ENCODE peak calls at places on chromosomes 7 and 10, in six cellular contexts. V, O, Q, H, Z and K are unnamed samples.

GRCh38 chr7:140360697-140361229 is 37.6 kb downstream of the SLC37A3 start:
- DNase-seq in V (no peak), Q (no peak), Z (no peak), H (no peak), O (no peak), K (no peak)

GRCh38 chr7:39228946-39229345 is 251.2 kb downstream of the POU6F2 start:
- DNase-seq in O (no peak), Q (no peak), H (no peak), V (no peak), Z (no peak), K (no peak)

GRCh38 chr10:95183451-95184230 is 10.4 kb upstream of the ACSM6 start:
- DNase-seq in H (peak; percentile 81), V (peak; percentile 68), O (peak; percentile 95), Q (peak; percentile 85), Z (peak; percentile 93), K (peak; percentile 27)

GRCh38 chr7:12553421-12553820 is 17.1 kb upstream of the SCIN start:
- DNase-seq in Q (no peak), H (no peak), O (no peak), V (no peak), Z (no peak), K (no peak)

GRCh38 chr7:13433946-13434345 is 555.5 kb downstream of the ETV1 start:
- DNase-seq in H (no peak), O (no peak), V (no peak), Q (no peak), Z (no peak), K (no peak)

GRCh38 chr10:131249238-131249956 is 62.1 kb downstream of the TCERG1L start:
- DNase-seq in Q (no peak), Z (no peak), O (no peak), H (no peak), V (no peak), K (no peak)

GRCh38 chr10:29067161-29067560 is 221.7 kb upstream of the LYZL1 start:
- DNase-seq in Z (no peak), O (no peak), Q (no peak), V (peak; percentile 15), H (peak; percentile 56), K (no peak)

GRCh38 chr10:73388228-73388627 is 25.6 kb downstream of the ANXA7 start:
- DNase-seq in V (no peak), O (no peak), Q (no peak), H (no peak), Z (no peak), K (no peak)

GRCh38 chr7:18140943-18141342 is 113.3 kb upstream of the PRPS1L1 start:
- DNase-seq in O (no peak), V (no peak), H (no peak), Q (no peak), Z (no peak), K (no peak)

GRCh38 chr7:157945401-157945800 is 608.6 kb downstream of the DNAJB6 start:
- DNase-seq in H (no peak), Z (no peak), Q (no peak), V (no peak), O (no peak), K (no peak)

GRCh38 chr7:132290021-132290420 is 286.2 kb downstream of the PLXNA4 start:
- DNase-seq in H (no peak), O (no peak), V (no peak), Z (no peak), Q (no peak), K (no peak)

GRCh38 chr10:69372126-69372980 is 44.4 kb downstream of the TACR2 start:
- DNase-seq in Q (no peak), O (no peak), V (peak; percentile 97), Z (no peak), H (no peak), K (no peak)

GRCh38 chr7:13656330-13656729 is 333.1 kb downstream of the ETV1 start:
- DNase-seq in Q (no peak), H (no peak), O (no peak), V (no peak), Z (no peak), K (no peak)

GRCh38 chr7:74318043-74318442 is 28.8 kb downstream of the CLIP2 start:
- DNase-seq in Q (no peak), V (no peak), O (no peak), Z (peak; percentile 58), H (no peak), K (no peak)

GRCh38 chr7:41732279-41733062 is 29.6 kb upstream of the INHBA start:
- DNase-seq in V (peak; percentile 54), Z (no peak), O (no peak), Q (no peak), H (peak; percentile 33), K (no peak)

GRCh38 chr10:76172020-76172419 is 740.6 kb downstream of the LRMDA start:
- DNase-seq in Z (no peak), V (no peak), O (no peak), H (no peak), Q (no peak), K (no peak)

GRCh38 chr7:102943425-102944169 is 30.8 kb downstream of the LRRC17 start:
- DNase-seq in O (no peak), Z (peak; percentile 10), V (no peak), Q (no peak), H (no peak), K (no peak)

GRCh38 chr7:157527235-157527634 is 190.4 kb downstream of the DNAJB6 start:
- DNase-seq in O (no peak), V (no peak), Q (no peak), Z (no peak), H (no peak), K (no peak)

GRCh38 chr7:99106869-99107268 is 37.0 kb downstream of the SMURF1 start:
- DNase-seq in O (no peak), Q (no peak), V (no peak), H (no peak), Z (no peak), K (no peak)

GRCh38 chr7:52270301-52270700 is 765.1 kb upstream of the POM121L12 start:
- DNase-seq in Q (no peak), H (no peak), V (no peak), O (no peak), Z (no peak), K (no peak)

GRCh38 chr7:149773446-149774236 is at the start of gene ZNF467:
- DNase-seq in Q (peak; percentile 85), O (no peak), V (peak; percentile 36), Z (no peak), H (peak; percentile 17), K (no peak)

GRCh38 chr10:74924251-74924954 is 98.0 kb downstream of the KAT6B start:
- DNase-seq in V (peak; percentile 95), Q (no peak), Z (no peak), H (peak; percentile 95), O (no peak), K (no peak)

GRCh38 chr10:88782222-88782621 is 20.3 kb upstream of the LIPM start:
- DNase-seq in O (no peak), H (no peak), Q (no peak), Z (no peak), V (no peak), K (no peak)

GRCh38 chr10:29590598-29591415 is 44.0 kb downstream of the SVIL start:
- DNase-seq in O (peak; percentile 44), Z (peak; percentile 34), Q (no peak), H (peak; percentile 82), V (peak; percentile 90), K (no peak)

GRCh38 chr7:126443951-126444350 is 808.8 kb downstream of the GRM8 start:
- DNase-seq in Z (no peak), H (no peak), O (no peak), V (no peak), Q (no peak), K (no peak)

GRCh38 chr7:93014410-93014809 is 103.4 kb downstream of the SAMD9 start:
- DNase-seq in V (no peak), Z (no peak), H (no peak), Q (no peak), O (no peak), K (no peak)

DNA sequence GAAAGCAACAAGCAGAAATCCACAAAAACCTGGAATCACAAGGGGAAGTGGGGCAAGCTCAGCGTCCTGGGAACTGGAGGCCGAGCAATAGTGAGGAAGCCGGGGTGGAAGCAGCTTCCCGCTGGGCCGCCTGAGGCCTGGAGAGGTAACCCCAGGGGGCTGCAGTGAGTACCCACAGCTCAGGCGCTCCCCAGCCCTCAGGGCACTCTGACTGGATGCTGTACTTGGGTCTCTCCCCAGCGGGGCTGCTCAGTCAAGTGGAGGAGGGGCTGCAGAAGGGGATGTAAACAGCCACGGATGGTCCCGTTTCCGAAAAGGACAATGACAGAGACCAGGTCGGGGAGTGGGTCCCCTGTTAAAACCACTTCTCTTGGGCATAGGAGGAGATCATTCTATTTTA is 50.3 kb downstream of the SLIT1 start:
- DNase-seq in Q (no peak), H (no peak), O (no peak), V (no peak), Z (no peak), K (no peak)
- TF ChIP-seq CTCF in Q (no peak), H (no peak), O (no peak), V (no peak), Z (no peak), K (no peak)

DNA sequence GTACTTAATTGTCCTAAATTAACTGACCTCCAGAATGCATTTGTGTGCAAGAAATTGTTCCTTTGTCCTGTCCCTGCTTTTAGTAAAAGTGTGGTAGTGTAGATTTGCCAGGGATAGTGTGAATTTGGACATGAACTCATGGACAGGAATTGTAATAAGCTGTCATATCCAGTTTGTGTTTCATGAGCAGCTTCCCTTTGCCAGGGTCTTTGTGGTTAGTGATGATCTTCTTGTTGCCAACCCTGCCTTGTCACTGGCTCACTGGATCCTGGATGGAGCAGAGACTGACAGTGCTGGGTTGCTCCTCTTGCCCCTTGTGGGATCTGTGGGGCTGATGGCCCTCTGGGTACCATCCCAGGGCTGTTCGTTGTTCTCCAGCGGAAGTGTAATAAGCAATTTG is 110.1 kb downstream of the CCNY start:
- DNase-seq in Q (no peak), O (no peak), Z (no peak), V (peak; percentile 27), H (no peak), K (no peak)
- TF ChIP-seq CTCF in Q (no peak), O (no peak), Z (no peak), V (no peak), H (no peak), K (no peak)

GRCh38 chr10:3452234-3452633 is 279.7 kb upstream of the PITRM1 start:
- DNase-seq in Z (peak; percentile 31), O (no peak), Q (peak; percentile 52), H (peak; percentile 96), V (peak; percentile 98), K (no peak)
- TF ChIP-seq CTCF in Z (peak; percentile 17), O (no peak), Q (peak; percentile 41), H (peak; percentile 68), V (peak; percentile 78), K (no peak)

DNA sequence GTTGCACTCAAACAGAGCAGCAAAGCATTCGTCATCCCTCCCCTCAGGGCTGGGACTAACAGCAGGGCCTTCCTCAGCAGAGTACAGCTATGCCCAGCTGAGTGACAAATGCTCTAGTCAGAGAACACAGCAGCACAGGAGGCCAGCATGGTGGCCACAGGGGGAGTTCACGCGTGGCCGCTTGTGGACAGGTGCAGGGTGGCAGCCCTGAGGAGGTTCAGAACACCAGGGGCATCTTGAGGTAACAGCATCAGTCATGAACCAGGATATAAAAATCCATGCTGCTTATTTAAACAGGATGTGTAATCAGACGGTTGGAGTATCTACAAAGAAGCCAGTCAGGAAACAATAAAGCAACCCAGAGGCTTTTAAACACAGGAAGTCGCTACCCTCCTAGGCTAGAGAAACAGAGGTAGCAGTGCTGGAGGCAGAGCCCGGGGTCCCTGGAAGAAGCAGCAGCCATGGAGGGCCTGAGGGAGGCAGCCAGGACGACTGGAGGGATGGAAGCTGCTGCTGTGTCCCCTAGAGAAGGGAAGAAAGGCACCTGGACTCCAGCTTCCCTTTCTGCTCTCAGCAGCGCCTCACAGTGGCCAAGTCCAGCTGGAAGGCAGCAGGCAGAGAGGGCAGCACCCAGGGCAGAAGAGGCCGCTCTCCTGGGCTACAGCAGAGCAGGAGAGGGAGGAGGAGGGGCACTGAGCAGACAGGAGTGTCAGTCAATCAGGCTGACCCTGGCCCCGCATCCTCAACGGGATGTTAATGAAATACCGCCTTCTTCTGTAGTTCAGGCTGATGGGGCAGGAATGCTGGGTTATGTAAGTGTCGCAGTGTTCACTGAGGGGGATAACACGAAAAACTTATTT is 70.8 kb upstream of the UCN3 start:
- DNase-seq in H (peak; percentile 77), Z (peak; percentile 59), V (no peak), Q (peak; percentile 21), O (peak; percentile 27), K (no peak)
- TF ChIP-seq CTCF in H (peak; percentile 84), Z (peak; percentile 66), V (peak; percentile 51), Q (peak; percentile 27), O (peak; percentile 37), K (peak; percentile 45)